ENCODE peak calls at places on chromosome 1, in ten cellular contexts. I, T, J, S, C, H, O, N, M and Q are unnamed samples.

GRCh38 chr1:216723274-216723780 is at the start of gene ESRRG:
- DNase-seq in T (peak), J (no peak), I (no peak), N (peak), S (no peak), O (peak), C (no peak), M (peak), H (peak), Q (peak)

GRCh38 chr1:71312545-71312944 is 231.7 kb upstream of the ZRANB2 start:
- DNase-seq in I (no peak), T (no peak), J (no peak), C (no peak), S (no peak), O (no peak), N (no peak), H (no peak), M (no peak), Q (no peak)

GRCh38 chr1:239899747-239900146 is 191.9 kb upstream of the FMN2 start:
- DNase-seq in H (no peak), O (no peak), T (no peak), S (no peak), C (no peak), M (no peak), N (peak), J (no peak), I (no peak), Q (no peak)

GRCh38 chr1:107273515-107273914 is 132.7 kb downstream of the NTNG1 start:
- DNase-seq in T (no peak), N (no peak), O (no peak), I (no peak), H (no peak), J (no peak), M (no peak), C (no peak), S (no peak), Q (no peak)

GRCh38 chr1:102071451-102071850 is 74.7 kb upstream of the OLFM3 start:
- DNase-seq in M (no peak), N (no peak), O (peak), H (no peak), J (no peak), I (no peak), S (no peak), T (no peak), C (no peak), Q (no peak)

GRCh38 chr1:190226006-190226405 is 251.7 kb downstream of the BRINP3 start:
- DNase-seq in N (no peak), J (no peak), I (no peak), T (no peak), S (no peak), M (no peak), H (no peak), C (no peak), O (no peak), Q (no peak)

GRCh38 chr1:197399691-197400521 is 131.9 kb downstream of the CRB1 start:
- DNase-seq in O (peak), S (peak), I (no peak), C (no peak), H (peak), T (no peak), N (peak), M (no peak), J (peak), Q (peak)

GRCh38 chr1:108199231-108199657 is 899 bp downstream of the SLC25A24 start:
- DNase-seq in H (peak), J (no peak), T (no peak), I (no peak), N (peak), S (peak), O (no peak), M (no peak), C (no peak), Q (peak)

GRCh38 chr1:181061891-181062777 is 26.4 kb upstream of the IER5 start:
- DNase-seq in H (no peak), J (peak), M (no peak), O (no peak), T (no peak), C (no peak), N (no peak), S (no peak), I (no peak), Q (no peak)

GRCh38 chr1:198156745-198157240 is at the start of gene NEK7:
- DNase-seq in H (peak), S (peak), I (peak), J (peak), T (peak), C (peak), N (peak), O (peak), M (peak), Q (peak)

GRCh38 chr1:79587229-79587628 is 580.7 kb upstream of the ADGRL4 start:
- DNase-seq in T (no peak), I (no peak), O (no peak), M (no peak), C (no peak), N (no peak), S (no peak), H (no peak), J (no peak), Q (peak)

GRCh38 chr1:99969729-99970591 is at the start of gene SLC35A3:
- DNase-seq in T (peak), C (peak), I (peak), N (peak), O (peak), H (peak), S (peak), M (peak), J (peak), Q (peak)

GRCh38 chr1:94921977-94922376 is 4.9 kb downstream of the CNN3 start:
- DNase-seq in J (no peak), O (no peak), M (no peak), C (no peak), H (no peak), N (no peak), I (no peak), T (no peak), S (no peak), Q (no peak)

GRCh38 chr1:217540321-217540720 is 90.6 kb downstream of the GPATCH2 start:
- DNase-seq in O (no peak), J (no peak), H (no peak), S (no peak), I (no peak), M (no peak), T (no peak), N (no peak), C (no peak), Q (no peak)

GRCh38 chr1:25712299-25712970 is 87.6 kb upstream of the SELENON start:
- DNase-seq in O (no peak), J (no peak), I (no peak), N (peak), H (no peak), C (no peak), S (no peak), M (no peak), T (no peak), Q (no peak)

GRCh38 chr1:30312226-30312625 is 411.2 kb downstream of the MATN1 start:
- DNase-seq in H (no peak), J (no peak), T (no peak), O (no peak), C (no peak), I (no peak), S (no peak), M (no peak), N (no peak), Q (no peak)